ENCODE peak calls at places on chromosomes 4 and X, in six cellular contexts. One of them, this sample, is unnamed.

GRCh38 chr4:169774466-169775445 is 17.0 kb upstream of the HPF1 start:
- DNase-seq in head of caudate nucleus: peak
- DNase-seq in left ventricle myocardium inferior: no peak
- DNase-seq in thoracic aorta: no peak
- DNase-seq in kidney epithelial cell: no peak
- DNase-seq in ACHN: no peak
- DNase-seq in this sample: no peak

GRCh38 chrX:685120-686032 is 54.8 kb downstream of the SHOX start:
- DNase-seq in head of caudate nucleus: no peak
- DNase-seq in left ventricle myocardium inferior: no peak
- DNase-seq in thoracic aorta: no peak
- DNase-seq in kidney epithelial cell: no peak
- DNase-seq in ACHN: no peak
- DNase-seq in this sample: no peak

GRCh38 chrX:120251471-120252011 is 929 bp downstream of the ZBTB33 start:
- DNase-seq in head of caudate nucleus: peak
- DNase-seq in left ventricle myocardium inferior: no peak
- DNase-seq in thoracic aorta: no peak
- DNase-seq in kidney epithelial cell: no peak
- DNase-seq in ACHN: peak
- DNase-seq in this sample: peak

GRCh38 chr4:88743696-88744095 is 46.1 kb upstream of the NAP1L5 start:
- DNase-seq in head of caudate nucleus: no peak
- DNase-seq in left ventricle myocardium inferior: no peak
- DNase-seq in thoracic aorta: no peak
- DNase-seq in kidney epithelial cell: peak
- DNase-seq in ACHN: peak
- DNase-seq in this sample: no peak

GRCh38 chr4:1218892-1219552 is 29.9 kb downstream of the CTBP1 start:
- DNase-seq in head of caudate nucleus: no peak
- DNase-seq in left ventricle myocardium inferior: no peak
- DNase-seq in thoracic aorta: no peak
- DNase-seq in kidney epithelial cell: no peak
- DNase-seq in ACHN: no peak
- DNase-seq in this sample: no peak

GRCh38 chrX:23662187-23662586 is 5.1 kb upstream of the PRDX4 start:
- DNase-seq in head of caudate nucleus: no peak
- DNase-seq in left ventricle myocardium inferior: no peak
- DNase-seq in thoracic aorta: no peak
- DNase-seq in kidney epithelial cell: no peak
- DNase-seq in ACHN: no peak
- DNase-seq in this sample: no peak

GRCh38 chr4:125254111-125254510 is 60.6 kb upstream of the FAT4 start:
- DNase-seq in head of caudate nucleus: no peak
- DNase-seq in left ventricle myocardium inferior: no peak
- DNase-seq in thoracic aorta: no peak
- DNase-seq in kidney epithelial cell: no peak
- DNase-seq in ACHN: no peak
- DNase-seq in this sample: no peak

GRCh38 chr4:93870876-93871458 is 42.4 kb downstream of the ATOH1 start:
- DNase-seq in head of caudate nucleus: no peak
- DNase-seq in left ventricle myocardium inferior: no peak
- DNase-seq in thoracic aorta: no peak
- DNase-seq in kidney epithelial cell: no peak
- DNase-seq in ACHN: no peak
- DNase-seq in this sample: no peak

GRCh38 chr4:5045099-5045498 is 6.2 kb upstream of the STK32B start:
- DNase-seq in head of caudate nucleus: peak
- DNase-seq in left ventricle myocardium inferior: no peak
- DNase-seq in thoracic aorta: no peak
- DNase-seq in kidney epithelial cell: no peak
- DNase-seq in ACHN: no peak
- DNase-seq in this sample: no peak

GRCh38 chrX:139825618-139826017 is 107.2 kb downstream of the ATP11C start:
- DNase-seq in head of caudate nucleus: no peak
- DNase-seq in left ventricle myocardium inferior: no peak
- DNase-seq in thoracic aorta: no peak
- DNase-seq in kidney epithelial cell: no peak
- DNase-seq in ACHN: no peak
- DNase-seq in this sample: no peak

GRCh38 chrX:106959897-106960296 is 39.7 kb downstream of the CLDN2 start:
- DNase-seq in head of caudate nucleus: no peak
- DNase-seq in left ventricle myocardium inferior: no peak
- DNase-seq in thoracic aorta: no peak
- DNase-seq in kidney epithelial cell: no peak
- DNase-seq in ACHN: peak
- DNase-seq in this sample: no peak

GRCh38 chr4:165723051-165723805 is 149.8 kb upstream of the TLL1 start:
- DNase-seq in head of caudate nucleus: no peak
- DNase-seq in left ventricle myocardium inferior: no peak
- DNase-seq in thoracic aorta: no peak
- DNase-seq in kidney epithelial cell: no peak
- DNase-seq in ACHN: no peak
- DNase-seq in this sample: no peak

This sample was measured in neural crest cell.